ENCODE peak calls at places on chromosomes 11 and 22, in eight cellular contexts. One of them, this sample, is unnamed.

GRCh38 chr11:63179446-63180068 is 35.5 kb upstream of the SLC22A24 start:
- DNase-seq in fibroblast of the aortic adventitia: no peak
- DNase-seq in RWPE2: no peak
- DNase-seq in astrocyte of the cerebellum: no peak
- DNase-seq in ovary: no peak
- DNase-seq in HFF-Myc: no peak
- DNase-seq in SK-N-SH: no peak
- DNase-seq in astrocyte of the spinal cord: no peak
- DNase-seq in this sample: no peak

GRCh38 chr22:17931400-17931825 is 92.9 kb downstream of the MICAL3 start:
- DNase-seq in fibroblast of the aortic adventitia: no peak
- DNase-seq in RWPE2: no peak
- DNase-seq in astrocyte of the cerebellum: no peak
- DNase-seq in ovary: peak; percentile 23
- DNase-seq in HFF-Myc: no peak
- DNase-seq in SK-N-SH: peak; percentile 67
- DNase-seq in astrocyte of the spinal cord: no peak
- DNase-seq in this sample: no peak

GRCh38 chr22:25987948-25988347 is 181.3 kb upstream of the SEZ6L start:
- DNase-seq in fibroblast of the aortic adventitia: no peak
- DNase-seq in RWPE2: no peak
- DNase-seq in astrocyte of the cerebellum: no peak
- DNase-seq in ovary: no peak
- DNase-seq in HFF-Myc: no peak
- DNase-seq in SK-N-SH: peak; percentile 27
- DNase-seq in astrocyte of the spinal cord: no peak
- DNase-seq in this sample: no peak

GRCh38 chr11:13963949-13964770 is 1.6 kb downstream of the SPON1 start:
- DNase-seq in fibroblast of the aortic adventitia: no peak
- DNase-seq in RWPE2: no peak
- DNase-seq in astrocyte of the cerebellum: no peak
- DNase-seq in ovary: peak; percentile 56
- DNase-seq in HFF-Myc: no peak
- DNase-seq in SK-N-SH: peak; percentile 39
- DNase-seq in astrocyte of the spinal cord: no peak
- DNase-seq in this sample: no peak

GRCh38 chr11:14095882-14096281 is 133.4 kb downstream of the SPON1 start:
- DNase-seq in fibroblast of the aortic adventitia: no peak
- DNase-seq in RWPE2: no peak
- DNase-seq in astrocyte of the cerebellum: no peak
- DNase-seq in ovary: no peak
- DNase-seq in HFF-Myc: no peak
- DNase-seq in SK-N-SH: no peak
- DNase-seq in astrocyte of the spinal cord: no peak
- DNase-seq in this sample: no peak

GRCh38 chr11:59557940-59558643 is 46.8 kb downstream of the OR4D9 start:
- DNase-seq in fibroblast of the aortic adventitia: no peak
- DNase-seq in RWPE2: no peak
- DNase-seq in astrocyte of the cerebellum: no peak
- DNase-seq in ovary: no peak
- DNase-seq in HFF-Myc: no peak
- DNase-seq in SK-N-SH: no peak
- DNase-seq in astrocyte of the spinal cord: peak; percentile 18
- DNase-seq in this sample: no peak

GRCh38 chr11:14148653-14149273 is 186.2 kb downstream of the SPON1 start:
- DNase-seq in fibroblast of the aortic adventitia: peak; percentile 68
- DNase-seq in RWPE2: no peak
- DNase-seq in astrocyte of the cerebellum: peak; percentile 6
- DNase-seq in ovary: no peak
- DNase-seq in HFF-Myc: peak; percentile 20
- DNase-seq in SK-N-SH: no peak
- DNase-seq in astrocyte of the spinal cord: peak; percentile 39
- DNase-seq in this sample: peak; percentile 9

GRCh38 chr11:118533769-118534729 is 3.1 kb downstream of the TMEM25 start:
- DNase-seq in fibroblast of the aortic adventitia: no peak
- DNase-seq in RWPE2: no peak
- DNase-seq in astrocyte of the cerebellum: no peak
- DNase-seq in ovary: no peak
- DNase-seq in HFF-Myc: no peak
- DNase-seq in SK-N-SH: no peak
- DNase-seq in astrocyte of the spinal cord: no peak
- DNase-seq in this sample: no peak

GRCh38 chr22:30492144-30492543 is 13.4 kb downstream of the SEC14L4 start:
- DNase-seq in fibroblast of the aortic adventitia: no peak
- DNase-seq in RWPE2: no peak
- DNase-seq in astrocyte of the cerebellum: no peak
- DNase-seq in ovary: no peak
- DNase-seq in HFF-Myc: no peak
- DNase-seq in SK-N-SH: no peak
- DNase-seq in astrocyte of the spinal cord: no peak
- DNase-seq in this sample: no peak

GRCh38 chr11:126607776-126608625 is 252.5 kb downstream of the ST3GAL4 start:
- DNase-seq in fibroblast of the aortic adventitia: no peak
- DNase-seq in RWPE2: no peak
- DNase-seq in astrocyte of the cerebellum: no peak
- DNase-seq in ovary: no peak
- DNase-seq in HFF-Myc: no peak
- DNase-seq in SK-N-SH: no peak
- DNase-seq in astrocyte of the spinal cord: no peak
- DNase-seq in this sample: no peak

GRCh38 chr11:126608626-126609010 is 253.1 kb downstream of the ST3GAL4 start:
- DNase-seq in fibroblast of the aortic adventitia: no peak
- DNase-seq in RWPE2: no peak
- DNase-seq in astrocyte of the cerebellum: no peak
- DNase-seq in ovary: no peak
- DNase-seq in HFF-Myc: no peak
- DNase-seq in SK-N-SH: no peak
- DNase-seq in astrocyte of the spinal cord: no peak
- DNase-seq in this sample: no peak

GRCh38 chr11:126604461-126604860 is 249.0 kb downstream of the ST3GAL4 start:
- DNase-seq in fibroblast of the aortic adventitia: no peak
- DNase-seq in RWPE2: no peak
- DNase-seq in astrocyte of the cerebellum: no peak
- DNase-seq in ovary: no peak
- DNase-seq in HFF-Myc: no peak
- DNase-seq in SK-N-SH: no peak
- DNase-seq in astrocyte of the spinal cord: no peak
- DNase-seq in this sample: no peak

GRCh38 chr11:126606484-126606883 is 251.0 kb downstream of the ST3GAL4 start:
- DNase-seq in fibroblast of the aortic adventitia: no peak
- DNase-seq in RWPE2: no peak
- DNase-seq in astrocyte of the cerebellum: no peak
- DNase-seq in ovary: no peak
- DNase-seq in HFF-Myc: no peak
- DNase-seq in SK-N-SH: no peak
- DNase-seq in astrocyte of the spinal cord: no peak
- DNase-seq in this sample: no peak

DNA sequence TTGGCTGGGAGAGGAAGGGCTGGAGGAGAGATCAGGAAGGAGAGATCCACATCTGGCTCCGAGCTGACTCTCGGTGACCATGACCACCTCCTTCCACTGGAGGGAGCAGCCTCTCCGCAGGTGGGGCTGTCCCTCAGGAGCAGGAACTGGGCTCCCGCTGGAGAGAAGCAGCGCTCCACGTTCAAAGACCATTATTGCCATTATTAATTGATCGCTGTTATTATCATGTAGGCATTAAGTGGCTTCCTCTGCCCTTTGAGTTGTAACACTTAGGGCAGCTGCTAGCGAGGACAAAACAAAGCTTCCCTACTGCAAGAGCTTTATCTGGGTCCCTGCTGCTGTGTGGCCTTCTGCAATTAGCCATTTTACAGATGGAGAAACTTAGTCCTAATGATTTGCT is 251.9 kb downstream of the ST3GAL4 start:
- DNase-seq in fibroblast of the aortic adventitia: peak; percentile 61
- DNase-seq in RWPE2: no peak
- DNase-seq in astrocyte of the cerebellum: peak; percentile 33
- DNase-seq in ovary: no peak
- DNase-seq in HFF-Myc: peak; percentile 55
- DNase-seq in SK-N-SH: peak; percentile 83
- DNase-seq in astrocyte of the spinal cord: peak; percentile 65
- DNase-seq in this sample: no peak
- TF ChIP-seq CTCF in fibroblast of the aortic adventitia: peak; percentile 82
- TF ChIP-seq CTCF in RWPE2: peak; percentile 80
- TF ChIP-seq CTCF in astrocyte of the cerebellum: peak; percentile 83
- TF ChIP-seq CTCF in ovary: no peak
- TF ChIP-seq CTCF in HFF-Myc: peak; percentile 85
- TF ChIP-seq CTCF in SK-N-SH: peak; percentile 83
- TF ChIP-seq CTCF in astrocyte of the spinal cord: peak; percentile 85
- TF ChIP-seq CTCF in this sample: peak; percentile 85

GRCh38 chr11:69156218-69156639 is 494 bp downstream of the SMIM38 start:
- DNase-seq in fibroblast of the aortic adventitia: no peak
- DNase-seq in RWPE2: no peak
- DNase-seq in astrocyte of the cerebellum: no peak
- DNase-seq in ovary: no peak
- DNase-seq in HFF-Myc: no peak
- DNase-seq in SK-N-SH: no peak
- DNase-seq in astrocyte of the spinal cord: no peak
- DNase-seq in this sample: no peak
- H3K4me3 ChIP-seq in fibroblast of the aortic adventitia: no peak overlapping the region
- H3K4me3 ChIP-seq in RWPE2: no peak overlapping the region
- H3K4me3 ChIP-seq in astrocyte of the cerebellum: no peak overlapping the region
- H3K4me3 ChIP-seq in ovary: no peak overlapping the region
- H3K4me3 ChIP-seq in HFF-Myc: no peak overlapping the region
- H3K4me3 ChIP-seq in SK-N-SH: no peak overlapping the region
- H3K4me3 ChIP-seq in astrocyte of the spinal cord: no peak overlapping the region
- H3K4me3 ChIP-seq in this sample: no peak overlapping the region

GRCh38 chr11:47256374-47256773 is 1.4 kb upstream of the NR1H3 start:
- DNase-seq in fibroblast of the aortic adventitia: no peak
- DNase-seq in RWPE2: no peak
- DNase-seq in astrocyte of the cerebellum: no peak
- DNase-seq in ovary: no peak
- DNase-seq in HFF-Myc: no peak
- DNase-seq in SK-N-SH: no peak
- DNase-seq in astrocyte of the spinal cord: no peak
- DNase-seq in this sample: no peak

GRCh38 chr11:47258317-47258902 is 614 bp downstream of the NR1H3 start:
- DNase-seq in fibroblast of the aortic adventitia: no peak
- DNase-seq in RWPE2: no peak
- DNase-seq in astrocyte of the cerebellum: no peak
- DNase-seq in ovary: no peak
- DNase-seq in HFF-Myc: no peak
- DNase-seq in SK-N-SH: no peak
- DNase-seq in astrocyte of the spinal cord: no peak
- DNase-seq in this sample: no peak

GRCh38 chr11:47259178-47259977 is 1.6 kb downstream of the NR1H3 start:
- DNase-seq in fibroblast of the aortic adventitia: peak; percentile 50
- DNase-seq in RWPE2: no peak
- DNase-seq in astrocyte of the cerebellum: no peak
- DNase-seq in ovary: no peak
- DNase-seq in HFF-Myc: no peak
- DNase-seq in SK-N-SH: peak; percentile 74
- DNase-seq in astrocyte of the spinal cord: peak; percentile 35
- DNase-seq in this sample: no peak

GRCh38 chr11:47257178-47257517 is 648 bp upstream of the NR1H3 start:
- DNase-seq in fibroblast of the aortic adventitia: no peak
- DNase-seq in RWPE2: no peak
- DNase-seq in astrocyte of the cerebellum: no peak
- DNase-seq in ovary: no peak
- DNase-seq in HFF-Myc: no peak
- DNase-seq in SK-N-SH: no peak
- DNase-seq in astrocyte of the spinal cord: no peak
- DNase-seq in this sample: no peak

GRCh38 chr11:47257518-47258316 is at the start of gene NR1H3:
- DNase-seq in fibroblast of the aortic adventitia: peak; percentile 75
- DNase-seq in RWPE2: no peak
- DNase-seq in astrocyte of the cerebellum: no peak
- DNase-seq in ovary: peak; percentile 82
- DNase-seq in HFF-Myc: peak; percentile 55
- DNase-seq in SK-N-SH: peak; percentile 79
- DNase-seq in astrocyte of the spinal cord: peak; percentile 59
- DNase-seq in this sample: no peak
- TF ChIP-seq CTCF in fibroblast of the aortic adventitia: peak; percentile 75
- TF ChIP-seq CTCF in RWPE2: peak; percentile 33
- TF ChIP-seq CTCF in astrocyte of the cerebellum: peak; percentile 75
- TF ChIP-seq CTCF in ovary: peak; percentile 71
- TF ChIP-seq CTCF in HFF-Myc: peak; percentile 71
- TF ChIP-seq CTCF in SK-N-SH: peak; percentile 67
- TF ChIP-seq CTCF in astrocyte of the spinal cord: peak; percentile 73
- TF ChIP-seq CTCF in this sample: peak; percentile 75

GRCh38 chr22:46090051-46090591 is 60.2 kb upstream of the PPARA start:
- DNase-seq in fibroblast of the aortic adventitia: peak; percentile 42
- DNase-seq in RWPE2: peak; percentile 59
- DNase-seq in astrocyte of the cerebellum: no peak
- DNase-seq in ovary: peak; percentile 78
- DNase-seq in HFF-Myc: no peak
- DNase-seq in SK-N-SH: no peak
- DNase-seq in astrocyte of the spinal cord: no peak
- DNase-seq in this sample: no peak

GRCh38 chr22:46087816-46088277 is 62.5 kb upstream of the PPARA start:
- DNase-seq in fibroblast of the aortic adventitia: peak; percentile 94
- DNase-seq in RWPE2: peak; percentile 82
- DNase-seq in astrocyte of the cerebellum: peak; percentile 74
- DNase-seq in ovary: peak; percentile 97
- DNase-seq in HFF-Myc: peak; percentile 77
- DNase-seq in SK-N-SH: peak; percentile 94
- DNase-seq in astrocyte of the spinal cord: peak; percentile 93
- DNase-seq in this sample: no peak

GRCh38 chr22:46089426-46090041 is 60.8 kb upstream of the PPARA start:
- DNase-seq in fibroblast of the aortic adventitia: no peak
- DNase-seq in RWPE2: peak; percentile 57
- DNase-seq in astrocyte of the cerebellum: no peak
- DNase-seq in ovary: peak; percentile 47
- DNase-seq in HFF-Myc: no peak
- DNase-seq in SK-N-SH: no peak
- DNase-seq in astrocyte of the spinal cord: no peak
- DNase-seq in this sample: no peak

GRCh38 chr22:46087336-46087690 is 63.0 kb upstream of the PPARA start:
- DNase-seq in fibroblast of the aortic adventitia: no peak
- DNase-seq in RWPE2: no peak
- DNase-seq in astrocyte of the cerebellum: no peak
- DNase-seq in ovary: no peak
- DNase-seq in HFF-Myc: no peak
- DNase-seq in SK-N-SH: no peak
- DNase-seq in astrocyte of the spinal cord: no peak
- DNase-seq in this sample: no peak

DNA sequence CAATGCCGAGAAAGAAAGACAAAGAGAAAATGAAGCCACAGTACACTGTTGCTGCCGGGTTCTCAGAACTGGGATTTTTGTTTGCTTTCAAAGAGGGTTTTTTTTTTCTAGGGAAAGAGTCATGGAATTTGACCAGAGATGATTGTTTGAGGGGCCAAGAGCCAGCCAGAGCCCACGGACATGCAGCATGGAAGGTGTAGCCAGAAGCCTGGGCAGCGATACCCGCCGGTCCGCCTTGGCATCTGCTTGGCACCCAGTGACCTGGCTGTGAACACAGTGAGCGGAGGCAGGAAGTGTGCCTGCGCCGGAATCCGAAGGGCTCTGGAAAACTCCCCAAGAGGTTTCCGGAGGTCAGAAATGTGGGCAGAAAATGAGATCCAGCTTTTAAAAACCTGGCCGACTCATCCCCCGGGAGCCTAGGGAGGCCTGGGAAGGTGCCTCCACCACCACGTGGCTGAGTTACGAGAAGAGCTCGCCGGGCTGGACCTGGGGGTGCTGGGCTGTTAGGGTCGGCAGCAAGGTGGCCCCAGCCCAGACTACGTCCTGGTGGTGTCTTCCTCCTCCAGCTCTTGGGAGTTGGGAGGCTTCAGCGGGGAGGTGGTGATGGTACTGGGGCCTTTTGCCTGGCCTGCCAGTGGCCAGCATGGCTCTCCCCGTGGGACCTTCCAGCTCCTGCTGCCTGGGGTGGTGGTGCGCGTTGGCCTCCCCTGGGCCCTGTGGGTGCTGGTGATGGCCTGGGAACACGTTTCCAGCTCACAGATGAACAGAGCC is 61.6 kb upstream of the PPARA start:
- DNase-seq in fibroblast of the aortic adventitia: peak; percentile 85
- DNase-seq in RWPE2: no peak
- DNase-seq in astrocyte of the cerebellum: no peak
- DNase-seq in ovary: peak; percentile 72
- DNase-seq in HFF-Myc: no peak
- DNase-seq in SK-N-SH: no peak
- DNase-seq in astrocyte of the spinal cord: peak; percentile 78
- DNase-seq in this sample: no peak
- H3K4me3 ChIP-seq in fibroblast of the aortic adventitia: peak overlapping the region; percentile 57
- H3K4me3 ChIP-seq in RWPE2: peak overlapping the region; percentile 64
- H3K4me3 ChIP-seq in astrocyte of the cerebellum: peak overlapping the region; percentile 98
- H3K4me3 ChIP-seq in ovary: peak overlapping the region; percentile 29
- H3K4me3 ChIP-seq in HFF-Myc: peak overlapping the region; percentile 69
- H3K4me3 ChIP-seq in SK-N-SH: peak overlapping the region; percentile 90
- H3K4me3 ChIP-seq in astrocyte of the spinal cord: peak overlapping the region; percentile 12
- H3K4me3 ChIP-seq in this sample: no peak overlapping the region

This sample was measured in retinal pigment epithelial cell.